ENCODE peak calls at places on chromosomes 7 and 10, in ten cellular contexts. F is aorta; U is GM23248; E is fibroblast of pulmonary artery; J is fibroblast of lung; T is CD4-positive, alpha-beta memory T cell; M is right cardiac atrium; O is AG04450; G is cardiac fibroblast; P is CD8-positive, alpha-beta memory T cell. N is an unnamed sample.

GRCh38 chr10:116589911-116590310 is 848 bp upstream of the PNLIPRP1 start:
- DNase-seq in F (no peak), U (no peak), E (no peak), J (no peak), T (no peak), M (no peak), O (no peak), G (no peak), P (no peak), N (no peak)

GRCh38 chr7:37683263-37684120 is at the start of gene GPR141:
- DNase-seq in F (no peak), U (no peak), E (no peak), J (no peak), T (no peak), M (no peak), O (no peak), G (no peak), P (no peak), N (no peak)

GRCh38 chr10:688621-689426 is 644 bp downstream of the DIP2C start:
- DNase-seq in F (peak; percentile 64), U (peak; percentile 78), E (peak; percentile 49), J (peak; percentile 59), T (no peak), M (peak; percentile 44), O (no peak), G (peak; percentile 56), P (no peak), N (peak; percentile 59)

GRCh38 chr7:17234398-17235021 is 63.9 kb upstream of the AHR start:
- DNase-seq in F (peak; percentile 59), U (peak; percentile 98), E (peak; percentile 96), J (peak; percentile 96), T (peak; percentile 87), M (no peak), O (peak; percentile 55), G (peak; percentile 97), P (peak; percentile 86), N (peak; percentile 43)

GRCh38 chr10:113148899-113149298 is 198.9 kb downstream of the TCF7L2 start:
- DNase-seq in F (no peak), U (no peak), E (no peak), J (no peak), T (no peak), M (no peak), O (no peak), G (no peak), P (no peak), N (no peak)

GRCh38 chr10:48634198-48634983 is 29.5 kb upstream of the ARHGAP22 start:
- DNase-seq in F (peak; percentile 91), U (peak; percentile 97), E (peak; percentile 89), J (peak; percentile 91), T (no peak), M (peak; percentile 55), O (peak; percentile 57), G (peak; percentile 94), P (no peak), N (peak; percentile 63)

GRCh38 chr10:35328404-35329037 is 7.8 kb upstream of the CCNY start:
- DNase-seq in F (no peak), U (peak; percentile 86), E (peak; percentile 78), J (peak; percentile 60), T (peak; percentile 7), M (no peak), O (peak; percentile 65), G (peak; percentile 81), P (no peak), N (no peak)

GRCh38 chr7:128906766-128907559 is 3.5 kb downstream of the KCP start:
- DNase-seq in F (no peak), U (no peak), E (no peak), J (no peak), T (no peak), M (no peak), O (no peak), G (no peak), P (peak; percentile 29), N (no peak)

GRCh38 chr10:8853048-8853447 is 798.6 kb downstream of the GATA3 start:
- DNase-seq in F (no peak), U (no peak), E (no peak), J (no peak), T (no peak), M (no peak), O (no peak), G (no peak), P (no peak), N (no peak)

GRCh38 chr10:69684020-69684980 is 54.3 kb downstream of the FAM241B start:
- DNase-seq in F (peak; percentile 65), U (peak; percentile 45), E (peak; percentile 66), J (peak; percentile 20), T (no peak), M (peak; percentile 71), O (no peak), G (peak; percentile 69), P (no peak), N (peak; percentile 46)

GRCh38 chr7:25862254-25862992 is 289.6 kb upstream of the NFE2L3 start:
- DNase-seq in F (peak; percentile 95), U (peak; percentile 100), E (peak; percentile 99), J (peak; percentile 100), T (peak; percentile 78), M (peak; percentile 88), O (peak; percentile 100), G (peak; percentile 100), P (peak; percentile 75), N (peak; percentile 72)
- H3K4me3 ChIP-seq in F (no peak overlapping the region), U (peak overlapping the region; percentile 80), E (peak overlapping the region; percentile 24), J (no peak overlapping the region), T (peak overlapping the region; percentile 13), M (no peak overlapping the region), O (peak overlapping the region; percentile 51), G (peak overlapping the region; percentile 32), P (no peak overlapping the region), N (no peak overlapping the region)

GRCh38 chr7:45157653-45158401 is at the start of gene RAMP3:
- DNase-seq in F (peak; percentile 42), U (peak; percentile 15), E (no peak), J (no peak), T (no peak), M (peak; percentile 40), O (no peak), G (no peak), P (peak; percentile 32), N (no peak)
- H3K4me3 ChIP-seq in F (no peak within 1 kb of the TSS), U (no peak within 1 kb of the TSS), E (no peak within 1 kb of the TSS), J (no peak within 1 kb of the TSS), T (no peak within 1 kb of the TSS), M (peak within 1 kb of the TSS; percentile 65), O (no peak within 1 kb of the TSS), G (no peak within 1 kb of the TSS), P (no peak within 1 kb of the TSS), N (no peak within 1 kb of the TSS)

DNA sequence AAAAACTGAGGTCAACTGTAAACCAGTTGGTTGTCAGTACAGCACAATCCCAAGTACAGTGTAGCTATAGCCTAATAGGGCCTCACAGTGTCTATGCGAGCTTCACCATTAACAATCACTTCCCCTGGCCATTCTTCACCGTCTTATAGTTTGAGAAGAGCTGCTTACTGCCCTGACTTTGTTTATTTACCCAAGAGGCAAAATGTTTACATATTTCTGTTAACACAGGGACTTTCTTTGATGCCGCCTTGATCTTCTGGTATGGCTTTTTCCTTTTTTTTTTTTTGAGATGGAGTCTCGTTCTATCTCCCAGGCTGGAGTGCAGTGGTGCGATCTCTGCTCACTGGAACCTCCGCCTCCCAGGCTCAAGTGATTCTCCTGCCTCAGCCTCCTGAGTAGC is 3.3 kb downstream of the MYOF start:
- DNase-seq in F (no peak), U (no peak), E (no peak), J (no peak), T (no peak), M (no peak), O (no peak), G (no peak), P (no peak), N (peak; percentile 3)
- H3K4me3 ChIP-seq in F (no peak overlapping the region), U (peak overlapping the region; percentile 88), E (no peak overlapping the region), J (peak overlapping the region; percentile 51), T (no peak overlapping the region), M (no peak overlapping the region), O (peak overlapping the region; percentile 90), G (no peak overlapping the region), P (no peak overlapping the region), N (no peak overlapping the region)

GRCh38 chr7:22726345-22726848 is 603 bp upstream of the IL6 start:
- DNase-seq in F (peak; percentile 54), U (peak; percentile 91), E (peak; percentile 92), J (peak; percentile 89), T (peak; percentile 55), M (peak; percentile 47), O (peak; percentile 62), G (peak; percentile 95), P (no peak), N (no peak)
- H3K4me3 ChIP-seq in F (no peak overlapping the region), U (peak overlapping the region; percentile 78), E (peak overlapping the region; percentile 68), J (no peak overlapping the region), T (no peak overlapping the region), M (peak overlapping the region; percentile 21), O (peak overlapping the region; percentile 39), G (peak overlapping the region; percentile 35), P (no peak overlapping the region), N (no peak overlapping the region)

DNA sequence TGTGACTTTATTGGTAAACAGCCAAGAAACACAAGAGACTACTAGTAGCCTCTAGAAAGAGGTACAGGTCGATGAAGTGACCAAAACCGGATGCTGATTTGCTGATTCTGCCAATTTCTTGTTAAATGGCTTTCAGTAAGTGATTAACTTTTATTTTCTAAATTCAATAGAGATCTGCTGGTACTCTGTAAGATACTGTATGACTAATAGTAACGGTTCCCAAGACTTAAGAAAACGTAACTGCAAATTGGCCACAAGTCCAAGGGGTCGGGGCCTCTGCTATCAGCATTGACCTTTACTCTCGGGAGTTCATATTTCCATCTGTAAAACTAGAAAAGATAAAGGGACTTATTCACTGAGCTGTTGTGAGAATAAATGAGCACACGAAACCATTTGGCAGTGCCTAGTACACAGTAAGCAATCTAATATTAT is 1.4 kb downstream of the FAM3C start:
- DNase-seq in F (no peak), U (no peak), E (peak; percentile 7), J (no peak), T (no peak), M (peak; percentile 26), O (no peak), G (peak; percentile 14), P (no peak), N (peak; percentile 30)
- H3K4me3 ChIP-seq in F (no peak overlapping the region), U (peak overlapping the region; percentile 87), E (peak overlapping the region; percentile 77), J (peak overlapping the region; percentile 91), T (no peak overlapping the region), M (no peak overlapping the region), O (peak overlapping the region; percentile 27), G (peak overlapping the region; percentile 77), P (no peak overlapping the region), N (no peak overlapping the region)

DNA sequence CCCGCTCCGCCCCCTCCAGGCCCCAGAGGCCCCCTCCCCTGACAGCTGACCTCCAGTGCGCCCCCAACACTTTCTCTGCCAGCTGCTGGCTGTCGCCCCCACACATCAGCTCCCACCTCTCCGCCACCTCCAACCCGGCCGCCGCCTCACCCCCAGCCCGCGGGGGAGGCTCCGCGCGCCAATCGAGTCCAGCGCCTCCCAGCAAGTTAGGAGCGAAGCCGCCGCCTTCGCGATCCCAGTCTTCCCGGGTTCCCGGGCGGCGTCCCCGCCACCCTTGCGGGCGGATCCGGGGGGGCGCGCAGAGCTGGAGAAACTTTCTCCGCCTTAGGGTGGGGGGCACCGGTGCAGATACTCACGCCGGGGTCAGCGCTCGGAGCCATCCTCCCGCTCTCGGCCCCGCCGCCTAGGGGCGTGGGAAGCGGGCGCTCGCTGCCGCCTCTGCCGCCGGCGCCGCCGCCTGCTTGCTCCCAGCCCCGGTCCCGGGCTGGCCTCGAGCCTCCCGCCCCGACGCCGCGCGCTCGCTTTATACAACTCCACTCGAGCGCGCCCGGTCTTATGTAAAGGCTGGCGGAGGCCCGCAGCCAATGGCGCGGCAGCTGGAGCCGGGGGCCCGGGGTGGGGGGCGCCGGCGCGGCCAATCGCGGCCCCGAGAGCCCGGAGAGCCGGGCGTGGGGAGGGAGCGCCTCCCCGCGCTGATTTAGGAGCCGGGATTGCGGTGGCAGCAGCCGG is at the start of gene CRTAC1:
- DNase-seq in F (peak; percentile 61), U (peak; percentile 49), E (peak; percentile 10), J (peak; percentile 12), T (no peak), M (peak; percentile 77), O (no peak), G (no peak), P (no peak), N (no peak)
- H3K4me3 ChIP-seq in F (peak within 1 kb of the TSS; percentile 30), U (no peak within 1 kb of the TSS), E (no peak within 1 kb of the TSS), J (no peak within 1 kb of the TSS), T (no peak within 1 kb of the TSS), M (peak within 1 kb of the TSS; percentile 47), O (no peak within 1 kb of the TSS), G (no peak within 1 kb of the TSS), P (no peak within 1 kb of the TSS), N (peak within 1 kb of the TSS; percentile 47)

N was measured in adrenal gland.